ENCODE peak calls at places on chromosome 7, in five cellular contexts. I, G, B, A and C are unnamed samples.

GRCh38 chr7:130822642-130823041 is 88.6 kb upstream of the KLF14 start:
- DNase-seq in I (no peak), G (no peak), B (peak; percentile 44), A (no peak), C (peak; percentile 19)

GRCh38 chr7:96621932-96622331 is 87.7 kb downstream of the SEM1 start:
- DNase-seq in I (no peak), G (no peak), B (no peak), A (no peak), C (no peak)

GRCh38 chr7:27108390-27109127 is 6.1 kb upstream of the HOXA2 start:
- DNase-seq in I (no peak), G (peak; percentile 63), B (peak; percentile 84), A (no peak), C (no peak)

GRCh38 chr7:128030263-128030998 is 806 bp downstream of the LRRC4 start:
- DNase-seq in I (no peak), G (no peak), B (no peak), A (no peak), C (no peak)

GRCh38 chr7:89238156-89238555 is 442.6 kb upstream of the TEX47 start:
- DNase-seq in I (no peak), G (no peak), B (peak; percentile 4), A (no peak), C (peak; percentile 5)

GRCh38 chr7:157004839-157005455 is 5.5 kb downstream of the MNX1 start:
- DNase-seq in I (no peak), G (no peak), B (no peak), A (no peak), C (no peak)

GRCh38 chr7:46786221-46786951 is 795.5 kb downstream of the TNS3 start:
- DNase-seq in I (no peak), G (no peak), B (peak; percentile 80), A (peak; percentile 93), C (peak; percentile 82)

GRCh38 chr7:97200043-97200442 is 82.5 kb downstream of the SDHAF3 start:
- DNase-seq in I (no peak), G (no peak), B (no peak), A (no peak), C (no peak)

GRCh38 chr7:120334475-120334874 is 61.5 kb downstream of the KCND2 start:
- DNase-seq in I (no peak), G (no peak), B (no peak), A (no peak), C (no peak)

GRCh38 chr7:120332433-120332832 is 59.5 kb downstream of the KCND2 start:
- DNase-seq in I (no peak), G (no peak), B (no peak), A (no peak), C (no peak)

GRCh38 chr7:120337308-120337907 is 64.4 kb downstream of the KCND2 start:
- DNase-seq in I (no peak), G (no peak), B (no peak), A (peak; percentile 33), C (peak; percentile 15)
- TF ChIP-seq CTCF in I (peak; percentile 40), G (peak; percentile 22), B (peak; percentile 58), A (peak; percentile 68), C (peak; percentile 46)

GRCh38 chr7:154255324-154255723 is 203.1 kb downstream of the DPP6 start:
- DNase-seq in I (no peak), G (no peak), B (no peak), A (no peak), C (no peak)
- H3K4me3 ChIP-seq in I (no peak overlapping the region), G (no peak overlapping the region), B (no peak overlapping the region), A (no peak overlapping the region), C (no peak overlapping the region)

GRCh38 chr7:79282051-79282694 is 171.3 kb downstream of the MAGI2 start:
- DNase-seq in I (no peak), G (no peak), B (peak; percentile 59), A (peak; percentile 75), C (peak; percentile 94)
- TF ChIP-seq CTCF in I (no peak), G (peak; percentile 7), B (peak; percentile 46), A (peak; percentile 62), C (peak; percentile 71)

GRCh38 chr7:12570148-12570528 is 382 bp upstream of the SCIN start:
- DNase-seq in I (no peak), G (peak; percentile 48), B (no peak), A (peak; percentile 84), C (no peak)
- H3K4me3 ChIP-seq in I (peak overlapping the region; percentile 56), G (peak overlapping the region; percentile 42), B (peak overlapping the region; percentile 50), A (peak overlapping the region; percentile 52), C (peak overlapping the region; percentile 45)